ENCODE peak calls at places on chromosomes 1 and 21, in eight cellular contexts. X is cerebellar cortex, V is NCI-H2029 treated with DMSO at 0.1 percent for 48 hours, U is foreskin fibroblast, C is HS-27A, Y is amniotic stem cell, A is hypothalamus, E is left cardiac atrium. T is an unnamed sample.

GRCh38 chr1:118123436-118123835 is 61.6 kb downstream of the SPAG17 start:
- DNase-seq in X (no peak), V (no peak), U (no peak), C (no peak), Y (no peak), A (no peak), E (no peak), T (no peak)

GRCh38 chr1:243440406-243440805 is 184.6 kb downstream of the SDCCAG8 start:
- DNase-seq in X (no peak), V (no peak), U (no peak), C (no peak), Y (no peak), A (no peak), E (no peak), T (no peak)

GRCh38 chr1:238336531-238336930 is 445.8 kb upstream of the ZP4 start:
- DNase-seq in X (no peak), V (no peak), U (no peak), C (no peak), Y (no peak), A (no peak), E (no peak), T (no peak)

GRCh38 chr1:223106856-223107255 is 36.2 kb downstream of the TLR5 start:
- DNase-seq in X (no peak), V (no peak), U (no peak), C (no peak), Y (no peak), A (no peak), E (peak), T (peak)

GRCh38 chr21:43949499-43950208 is 62.5 kb upstream of the TRAPPC10 start:
- DNase-seq in X (no peak), V (no peak), U (no peak), C (no peak), Y (no peak), A (no peak), E (no peak), T (no peak)

GRCh38 chr1:156860639-156861423 is at the start of gene NTRK1:
- DNase-seq in X (no peak), V (no peak), U (no peak), C (no peak), Y (no peak), A (no peak), E (no peak), T (peak)

GRCh38 chr1:214277704-214278635 is 3.0 kb upstream of the SMYD2 start:
- DNase-seq in X (no peak), V (no peak), U (no peak), C (no peak), Y (no peak), A (no peak), E (no peak), T (no peak)

GRCh38 chr1:52684545-52684944 is 13.6 kb downstream of the COA7 start:
- DNase-seq in X (no peak), V (no peak), U (no peak), C (no peak), Y (no peak), A (no peak), E (no peak), T (no peak)

GRCh38 chr1:44652445-44653106 is 21.7 kb downstream of the TMEM53 start:
- DNase-seq in X (peak), V (peak), U (peak), C (no peak), Y (peak), A (peak), E (peak), T (peak)

GRCh38 chr21:45084121-45084520 is 9.7 kb downstream of the ADARB1 start:
- DNase-seq in X (no peak), V (no peak), U (no peak), C (no peak), Y (no peak), A (no peak), E (no peak), T (no peak)

GRCh38 chr21:36873511-36873910 is 93.0 kb downstream of the HLCS start:
- DNase-seq in X (no peak), V (no peak), U (no peak), C (peak), Y (no peak), A (no peak), E (no peak), T (no peak)

GRCh38 chr1:77415585-77415984 is 133.8 kb downstream of the AK5 start:
- DNase-seq in X (no peak), V (no peak), U (no peak), C (no peak), Y (no peak), A (no peak), E (no peak), T (no peak)

GRCh38 chr1:177569476-177569875 is 398.7 kb downstream of the BRINP2 start:
- DNase-seq in X (no peak), V (no peak), U (no peak), C (no peak), Y (no peak), A (no peak), E (no peak), T (peak)

GRCh38 chr1:154219511-154219910 is 1.2 kb upstream of the UBAP2L start:
- DNase-seq in X (no peak), V (no peak), U (no peak), C (no peak), Y (no peak), A (no peak), E (no peak), T (peak)

GRCh38 chr1:4093856-4094565 is 193.9 kb upstream of the C1orf174 start:
- DNase-seq in X (no peak), V (no peak), U (no peak), C (no peak), Y (no peak), A (no peak), E (no peak), T (no peak)

GRCh38 chr1:27394925-27395324 is 2.5 kb downstream of the GPR3 start:
- DNase-seq in X (no peak), V (no peak), U (no peak), C (no peak), Y (no peak), A (no peak), E (no peak), T (no peak)

GRCh38 chr21:37364722-37365121 is 1.9 kb upstream of the DYRK1A start:
- DNase-seq in X (no peak), V (no peak), U (no peak), C (no peak), Y (no peak), A (no peak), E (no peak), T (no peak)

GRCh38 chr1:239899747-239900146 is 191.9 kb upstream of the FMN2 start:
- DNase-seq in X (no peak), V (no peak), U (no peak), C (no peak), Y (no peak), A (no peak), E (no peak), T (no peak)

GRCh38 chr1:55420866-55421265 is 205.7 kb upstream of the USP24 start:
- DNase-seq in X (no peak), V (no peak), U (peak), C (no peak), Y (no peak), A (no peak), E (no peak), T (peak)

GRCh38 chr1:29236993-29237905 is 927 bp downstream of the PTPRU start:
- DNase-seq in X (no peak), V (no peak), U (no peak), C (no peak), Y (no peak), A (peak), E (peak), T (peak)

GRCh38 chr1:42419449-42419848 is 36.4 kb downstream of the ZMYND12 start:
- DNase-seq in X (no peak), V (peak), U (no peak), C (no peak), Y (no peak), A (no peak), E (peak), T (no peak)

GRCh38 chr1:7224081-7224534 is 438.9 kb downstream of the CAMTA1 start:
- DNase-seq in X (no peak), V (no peak), U (no peak), C (no peak), Y (no peak), A (no peak), E (no peak), T (no peak)

GRCh38 chr1:224333309-224333926 is 3.4 kb upstream of the NVL start:
- DNase-seq in X (peak), V (peak), U (peak), C (no peak), Y (no peak), A (no peak), E (no peak), T (peak)

GRCh38 chr1:37020653-37021277 is 13.6 kb downstream of the GRIK3 start:
- DNase-seq in X (no peak), V (no peak), U (no peak), C (no peak), Y (no peak), A (no peak), E (no peak), T (peak)

GRCh38 chr1:230080834-230081233 is 13.8 kb downstream of the GALNT2 start:
- DNase-seq in X (no peak), V (no peak), U (no peak), C (no peak), Y (no peak), A (no peak), E (peak), T (no peak)

GRCh38 chr1:52748119-52748518 is 21.9 kb downstream of the ZYG11B start:
- DNase-seq in X (peak), V (no peak), U (no peak), C (no peak), Y (no peak), A (no peak), E (no peak), T (no peak)

T was measured in lung microvascular endothelial cell.